ENCODE peak calls at places on chromosomes 12 and 14, in six cellular contexts. T, N, G, J, U and D are unnamed samples.

GRCh38 chr14:102770147-102770909 is 6.9 kb upstream of the TRAF3 start:
- DNase-seq in T (no peak), N (no peak), G (no peak), J (no peak), U (no peak), D (no peak)

GRCh38 chr12:21607701-21608100 is 3.1 kb upstream of the GYS2 start:
- DNase-seq in T (peak; percentile 68), N (peak; percentile 33), G (peak; percentile 12), J (no peak), U (peak; percentile 7), D (peak; percentile 33)

GRCh38 chr14:67892466-67893120 is 73.0 kb downstream of the RAD51B start:
- DNase-seq in T (no peak), N (no peak), G (peak; percentile 8), J (no peak), U (no peak), D (no peak)

GRCh38 chr12:59182660-59183455 is 262.6 kb upstream of the LRIG3 start:
- DNase-seq in T (peak; percentile 13), N (peak; percentile 3), G (no peak), J (no peak), U (no peak), D (no peak)

GRCh38 chr14:105203057-105203494 is 22.0 kb upstream of the NUDT14 start:
- DNase-seq in T (peak; percentile 57), N (peak; percentile 58), G (peak; percentile 85), J (no peak), U (no peak), D (peak; percentile 54)

GRCh38 chr14:101972126-101972785 is 7.9 kb downstream of the DYNC1H1 start:
- DNase-seq in T (peak; percentile 99), N (peak; percentile 100), G (peak; percentile 93), J (peak; percentile 96), U (peak; percentile 98), D (peak; percentile 99)

GRCh38 chr14:43621282-43621681 is 885.8 kb downstream of the FSCB start:
- DNase-seq in T (no peak), N (no peak), G (no peak), J (no peak), U (no peak), D (no peak)

GRCh38 chr12:60421741-60422140 is 825.9 kb downstream of the SLC16A7 start:
- DNase-seq in T (no peak), N (peak; percentile 75), G (no peak), J (no peak), U (no peak), D (no peak)

GRCh38 chr14:95515080-95515489 is 1.4 kb downstream of the SYNE3 start:
- DNase-seq in T (no peak), N (no peak), G (peak; percentile 51), J (no peak), U (no peak), D (peak; percentile 48)

GRCh38 chr14:63747836-63748235 is 20.0 kb upstream of the SGPP1 start:
- DNase-seq in T (no peak), N (no peak), G (no peak), J (no peak), U (no peak), D (no peak)

GRCh38 chr12:130508847-130509246 is 171.2 kb downstream of the PIWIL1 start:
- DNase-seq in T (no peak), N (no peak), G (no peak), J (no peak), U (no peak), D (no peak)

GRCh38 chr14:37870947-37871346 is 275.5 kb downstream of the TTC6 start:
- DNase-seq in T (no peak), N (no peak), G (no peak), J (no peak), U (no peak), D (no peak)

GRCh38 chr12:43903686-43904085 is 67.8 kb downstream of the TMEM117 start:
- DNase-seq in T (no peak), N (no peak), G (no peak), J (no peak), U (no peak), D (no peak)

GRCh38 chr14:80364274-80364673 is 153.0 kb upstream of the DIO2 start:
- DNase-seq in T (peak; percentile 70), N (peak; percentile 21), G (peak; percentile 20), J (no peak), U (peak; percentile 10), D (peak; percentile 28)

GRCh38 chr12:58920956-58921861 is 905 bp upstream of the LRIG3 start:
- DNase-seq in T (no peak), N (no peak), G (peak; percentile 50), J (no peak), U (no peak), D (no peak)

GRCh38 chr12:103833891-103834290 is 7.1 kb downstream of the NT5DC3 start:
- DNase-seq in T (no peak), N (no peak), G (no peak), J (no peak), U (no peak), D (no peak)

GRCh38 chr14:104749958-104750529 is 2.9 kb upstream of the SIVA1 start:
- DNase-seq in T (no peak), N (peak; percentile 48), G (no peak), J (no peak), U (peak; percentile 17), D (peak; percentile 20)

GRCh38 chr14:49541049-49541448 is 45.1 kb downstream of the RPS29 start:
- DNase-seq in T (no peak), N (no peak), G (no peak), J (no peak), U (no peak), D (no peak)

GRCh38 chr12:95440401-95440800 is 33.6 kb upstream of the METAP2 start:
- DNase-seq in T (peak; percentile 34), N (peak; percentile 67), G (no peak), J (no peak), U (no peak), D (peak; percentile 19)

GRCh38 chr14:79608426-79608825 is 602.9 kb downstream of the DIO2 start:
- DNase-seq in T (no peak), N (no peak), G (no peak), J (no peak), U (no peak), D (no peak)

GRCh38 chr14:46819117-46819516 is 167.5 kb upstream of the RPL10L start:
- DNase-seq in T (no peak), N (no peak), G (no peak), J (no peak), U (no peak), D (no peak)

DNA sequence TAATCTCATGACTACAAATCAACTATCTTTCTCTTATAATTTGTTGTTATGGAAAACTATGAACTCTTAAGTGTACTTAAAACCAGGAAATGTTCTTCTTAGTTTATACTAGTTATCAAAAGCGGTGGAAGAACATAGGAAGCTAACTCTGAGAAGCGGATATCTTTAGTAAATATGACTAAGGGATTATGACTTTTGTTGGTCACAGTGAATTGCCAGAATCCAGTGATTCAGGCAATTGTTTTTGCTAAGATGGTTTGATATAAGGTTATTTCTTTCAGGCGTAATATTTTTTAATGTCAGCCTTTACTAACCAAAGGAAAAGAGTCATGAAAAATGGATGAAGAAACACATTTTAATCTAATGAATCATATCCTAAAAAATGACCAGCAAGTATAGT is 473.5 kb downstream of the FOXG1 start:
- DNase-seq in T (peak; percentile 71), N (peak; percentile 89), G (no peak), J (no peak), U (peak; percentile 80), D (peak; percentile 86)
- TF ChIP-seq CTCF in T (no peak), N (no peak), G (no peak), J (no peak), U (no peak), D (no peak)

GRCh38 chr12:53726342-53726741 is 910 bp downstream of the CALCOCO1 start:
- DNase-seq in T (no peak), N (no peak), G (no peak), J (no peak), U (no peak), D (no peak)
- H3K4me3 ChIP-seq in T (peak overlapping the region; percentile 91), N (peak overlapping the region; percentile 66), G (peak overlapping the region; percentile 27), J (peak overlapping the region; percentile 80), U (peak overlapping the region; percentile 81), D (peak overlapping the region; percentile 87)

GRCh38 chr12:111405149-111405855 is 421 bp upstream of the SH2B3 start:
- DNase-seq in T (peak; percentile 95), N (peak; percentile 86), G (peak; percentile 97), J (peak; percentile 99), U (no peak), D (peak; percentile 92)

GRCh38 chr12:111405856-111406473 is at the start of gene SH2B3:
- DNase-seq in T (no peak), N (peak; percentile 48), G (no peak), J (no peak), U (no peak), D (no peak)

GRCh38 chr12:111406474-111407370 is 999 bp downstream of the SH2B3 start:
- DNase-seq in T (no peak), N (no peak), G (no peak), J (no peak), U (no peak), D (no peak)

GRCh38 chr12:111407371-111408115 is 1.8 kb downstream of the SH2B3 start:
- DNase-seq in T (peak; percentile 29), N (no peak), G (no peak), J (no peak), U (no peak), D (no peak)

DNA sequence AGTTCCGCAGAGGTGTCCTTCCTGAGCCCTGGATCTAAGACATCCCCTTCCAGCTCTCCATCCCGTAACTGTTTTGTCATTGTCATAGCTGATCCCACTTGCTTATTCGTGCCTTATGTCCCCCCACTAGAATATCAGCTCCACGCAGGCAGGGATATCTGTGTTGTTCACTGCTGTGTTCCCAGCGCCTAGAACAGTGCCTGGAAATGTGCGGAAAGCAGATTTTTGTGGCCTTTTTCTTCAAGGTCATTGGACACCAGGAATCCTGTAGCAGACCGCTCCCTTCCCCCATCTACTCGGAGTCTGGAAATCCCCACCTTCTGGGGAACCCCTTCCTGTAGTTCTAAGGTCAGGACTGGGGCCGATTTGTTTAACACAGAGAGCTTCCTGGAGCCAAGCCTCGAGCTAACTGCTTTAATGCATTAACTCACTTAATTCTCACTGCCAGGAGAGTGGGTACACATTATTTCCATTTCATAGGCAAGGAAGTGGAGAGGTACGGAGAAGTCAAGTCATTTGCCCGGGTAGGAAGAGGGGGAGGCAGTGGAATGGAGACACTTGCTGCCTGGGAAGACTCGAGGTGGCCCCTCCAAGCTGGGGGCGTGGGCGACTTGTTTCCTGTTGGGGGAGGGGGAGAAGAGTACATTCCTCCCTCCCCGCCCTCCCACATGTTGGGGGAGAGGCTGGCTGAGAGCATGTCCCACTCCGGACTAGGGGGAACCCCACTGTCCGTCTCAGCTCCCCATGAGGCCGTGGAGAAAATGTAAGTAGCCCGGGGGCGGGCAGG is 1.2 kb upstream of the SH2B3 start:
- DNase-seq in T (peak; percentile 67), N (no peak), G (peak; percentile 71), J (no peak), U (no peak), D (no peak)
- TF ChIP-seq CTCF in T (no peak), N (no peak), G (no peak), J (no peak), U (no peak), D (no peak)

GRCh38 chr12:57234233-57234570 is 4.7 kb downstream of the SHMT2 start:
- DNase-seq in T (no peak), N (no peak), G (no peak), J (no peak), U (peak; percentile 34), D (no peak)

GRCh38 chr12:57234571-57235011 is 5.1 kb downstream of the SHMT2 start:
- DNase-seq in T (no peak), N (no peak), G (no peak), J (no peak), U (no peak), D (no peak)

GRCh38 chr12:57235728-57236131 is 6.2 kb downstream of the SHMT2 start:
- DNase-seq in T (no peak), N (no peak), G (no peak), J (no peak), U (no peak), D (no peak)

GRCh38 chr12:57236224-57236924 is 6.9 kb downstream of the SHMT2 start:
- DNase-seq in T (no peak), N (no peak), G (peak; percentile 13), J (no peak), U (no peak), D (no peak)

GRCh38 chr12:57235012-57235727 is 5.7 kb downstream of the SHMT2 start:
- DNase-seq in T (peak; percentile 85), N (peak; percentile 60), G (peak; percentile 36), J (no peak), U (no peak), D (peak; percentile 70)
- H3K4me3 ChIP-seq in T (no peak overlapping the region), N (no peak overlapping the region), G (no peak overlapping the region), J (peak overlapping the region; percentile 1), U (no peak overlapping the region), D (no peak overlapping the region)